ENCODE peak calls at places on chromosomes 3 and 15, in nine cellular contexts. F is nephron progenitor cell, V is GM13976, I is choroid plexus epithelial cell, R is stomach, T is left ventricle myocardium inferior, Q is cardiac muscle cell, D is body of pancreas, W is right lobe of liver. X is an unnamed sample.

GRCh38 chr3:188319569-188319968 is 165.6 kb downstream of the LPP start:
- DNase-seq in F (no peak), V (no peak), I (no peak), R (no peak), T (no peak), Q (no peak), D (no peak), W (no peak), X (no peak)

GRCh38 chr3:171565133-171565532 is 104.9 kb upstream of the TNIK start:
- DNase-seq in F (no peak), V (no peak), I (no peak), R (no peak), T (no peak), Q (no peak), D (no peak), W (no peak), X (no peak)

GRCh38 chr3:46993986-46994385 is 14.5 kb downstream of the NBEAL2 start:
- DNase-seq in F (no peak), V (no peak), I (no peak), R (no peak), T (no peak), Q (no peak), D (no peak), W (no peak), X (no peak)

GRCh38 chr3:53293867-53294266 is 38.0 kb upstream of the TKT start:
- DNase-seq in F (no peak), V (no peak), I (no peak), R (no peak), T (no peak), Q (no peak), D (no peak), W (no peak), X (no peak)

GRCh38 chr3:11558002-11558401 is 85.7 kb downstream of the VGLL4 start:
- DNase-seq in F (no peak), V (no peak), I (peak), R (no peak), T (peak), Q (no peak), D (no peak), W (no peak), X (no peak)

GRCh38 chr3:183295211-183295610 is 42.2 kb downstream of the B3GNT5 start:
- DNase-seq in F (no peak), V (no peak), I (peak), R (no peak), T (no peak), Q (no peak), D (peak), W (peak), X (no peak)

GRCh38 chr3:106534206-106534605 is 665.4 kb upstream of the CBLB start:
- DNase-seq in F (no peak), V (no peak), I (peak), R (no peak), T (no peak), Q (no peak), D (peak), W (no peak), X (no peak)

GRCh38 chr15:28123408-28124023 is 24.4 kb upstream of the OCA2 start:
- DNase-seq in F (peak), V (peak), I (peak), R (peak), T (peak), Q (peak), D (peak), W (no peak), X (peak)

GRCh38 chr3:22537560-22537959 is 665.6 kb upstream of the UBE2E2 start:
- DNase-seq in F (no peak), V (no peak), I (peak), R (no peak), T (no peak), Q (no peak), D (no peak), W (no peak), X (no peak)

GRCh38 chr15:98859149-98859548 is 148.4 kb downstream of the PGPEP1L start:
- DNase-seq in F (no peak), V (no peak), I (no peak), R (no peak), T (no peak), Q (no peak), D (no peak), W (no peak), X (no peak)

GRCh38 chr3:124258057-124258500 is 266.2 kb upstream of the ROPN1 start:
- DNase-seq in F (no peak), V (no peak), I (peak), R (no peak), T (no peak), Q (no peak), D (peak), W (no peak), X (no peak)

GRCh38 chr3:17195856-17196604 is 311.3 kb downstream of the PLCL2 start:
- DNase-seq in F (no peak), V (peak), I (peak), R (no peak), T (no peak), Q (peak), D (no peak), W (no peak), X (peak)

GRCh38 chr3:170044795-170045244 is 7.0 kb downstream of the GPR160 start:
- DNase-seq in F (no peak), V (peak), I (no peak), R (no peak), T (no peak), Q (no peak), D (peak), W (no peak), X (peak)

GRCh38 chr3:107794664-107795443 is 272.1 kb downstream of the BBX start:
- DNase-seq in F (no peak), V (no peak), I (peak), R (no peak), T (no peak), Q (no peak), D (peak), W (no peak), X (no peak)

GRCh38 chr3:114624047-114624445 is 330.2 kb downstream of the TIGIT start:
- DNase-seq in F (no peak), V (no peak), I (peak), R (no peak), T (peak), Q (peak), D (peak), W (no peak), X (no peak)

GRCh38 chr3:130386604-130387263 is 41.3 kb downstream of the COL6A5 start:
- DNase-seq in F (no peak), V (no peak), I (peak), R (no peak), T (no peak), Q (no peak), D (no peak), W (no peak), X (no peak)

GRCh38 chr3:172246107-172246870 is 202.0 kb downstream of the GHSR start:
- DNase-seq in F (no peak), V (no peak), I (no peak), R (peak), T (no peak), Q (no peak), D (peak), W (peak), X (no peak)

GRCh38 chr15:56919708-56920637 is 1.5 kb downstream of the TCF12 start:
- DNase-seq in F (no peak), V (peak), I (peak), R (no peak), T (peak), Q (no peak), D (peak), W (peak), X (peak)

GRCh38 chr15:41827290-41827879 is 507 bp upstream of the JMJD7 start:
- DNase-seq in F (peak), V (no peak), I (no peak), R (peak), T (peak), Q (peak), D (peak), W (no peak), X (no peak)

GRCh38 chr3:127215714-127216414 is 22.9 kb downstream of the PRR23E start:
- DNase-seq in F (no peak), V (peak), I (no peak), R (no peak), T (no peak), Q (no peak), D (no peak), W (no peak), X (no peak)

GRCh38 chr3:196320110-196320509 is 2.1 kb upstream of the DYNLT2B start:
- DNase-seq in F (no peak), V (no peak), I (no peak), R (no peak), T (no peak), Q (no peak), D (no peak), W (no peak), X (no peak)

GRCh38 chr3:195259564-195260285 is 11.2 kb downstream of the XXYLT1 start:
- DNase-seq in F (peak), V (peak), I (peak), R (peak), T (peak), Q (peak), D (peak), W (peak), X (peak)

GRCh38 chr3:195754141-195754540 is 33.4 kb downstream of the MUC20 start:
- DNase-seq in F (no peak), V (no peak), I (no peak), R (no peak), T (no peak), Q (no peak), D (no peak), W (peak), X (no peak)

GRCh38 chr15:51775967-51776816 is 24.8 kb downstream of the TMOD2 start:
- DNase-seq in F (peak), V (peak), I (peak), R (peak), T (no peak), Q (peak), D (peak), W (no peak), X (peak)

GRCh38 chr3:48155122-48155521 is 33.1 kb downstream of the CDC25A start:
- DNase-seq in F (no peak), V (no peak), I (peak), R (no peak), T (no peak), Q (no peak), D (no peak), W (no peak), X (no peak)

GRCh38 chr3:47315069-47315647 is 32.4 kb downstream of the KLHL18 start:
- DNase-seq in F (no peak), V (no peak), I (peak), R (no peak), T (peak), Q (no peak), D (peak), W (no peak), X (no peak)

GRCh38 chr3:29686889-29687592 is 406.2 kb downstream of the RBMS3 start:
- DNase-seq in F (no peak), V (peak), I (peak), R (no peak), T (no peak), Q (no peak), D (no peak), W (no peak), X (peak)

GRCh38 chr3:155228636-155229035 is 64.8 kb downstream of the STRIT1 start:
- DNase-seq in F (no peak), V (no peak), I (no peak), R (no peak), T (no peak), Q (no peak), D (no peak), W (no peak), X (no peak)

GRCh38 chr15:88738796-88739195 is 64.4 kb upstream of the ACAN start:
- DNase-seq in F (no peak), V (no peak), I (no peak), R (no peak), T (no peak), Q (no peak), D (no peak), W (no peak), X (no peak)

GRCh38 chr15:66017009-66017408 is 147.7 kb downstream of the RAB11A start:
- DNase-seq in F (no peak), V (no peak), I (no peak), R (no peak), T (no peak), Q (no peak), D (no peak), W (no peak), X (no peak)

GRCh38 chr15:66018178-66018797 is 149.0 kb downstream of the RAB11A start:
- DNase-seq in F (no peak), V (no peak), I (no peak), R (no peak), T (no peak), Q (no peak), D (no peak), W (no peak), X (no peak)

GRCh38 chr15:66019826-66020398 is 150.6 kb downstream of the RAB11A start:
- DNase-seq in F (no peak), V (no peak), I (no peak), R (no peak), T (no peak), Q (no peak), D (no peak), W (no peak), X (no peak)

GRCh38 chr15:66021801-66022525 is 152.7 kb downstream of the RAB11A start:
- DNase-seq in F (no peak), V (no peak), I (no peak), R (no peak), T (no peak), Q (no peak), D (no peak), W (no peak), X (no peak)

DNA sequence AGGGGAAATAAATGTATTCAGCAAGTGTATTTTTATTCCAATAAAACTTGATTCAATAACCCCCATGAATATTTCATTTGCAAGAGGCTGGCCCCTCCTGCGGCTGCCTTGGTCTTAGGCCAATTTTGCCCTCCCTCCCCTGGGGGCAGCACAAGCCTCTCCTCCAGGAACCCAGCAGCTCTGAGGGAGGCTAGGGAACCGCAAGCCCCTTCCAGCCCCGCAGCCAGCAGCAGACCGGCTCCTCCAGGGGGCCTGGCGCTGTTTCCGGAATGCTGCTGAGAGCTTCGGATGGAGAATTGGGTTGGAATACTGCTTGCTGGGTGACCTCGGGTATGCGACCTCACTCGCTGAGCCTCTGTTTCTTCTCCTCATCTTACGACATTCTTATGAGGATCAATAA is 150.1 kb downstream of the RAB11A start:
- DNase-seq in F (no peak), V (no peak), I (no peak), R (no peak), T (no peak), Q (no peak), D (no peak), W (no peak), X (no peak)
- TF ChIP-seq CTCF in F (no peak), V (no peak), I (no peak), R (no peak), T (no peak), Q (no peak), D (no peak), W (no peak), X (no peak)

DNA sequence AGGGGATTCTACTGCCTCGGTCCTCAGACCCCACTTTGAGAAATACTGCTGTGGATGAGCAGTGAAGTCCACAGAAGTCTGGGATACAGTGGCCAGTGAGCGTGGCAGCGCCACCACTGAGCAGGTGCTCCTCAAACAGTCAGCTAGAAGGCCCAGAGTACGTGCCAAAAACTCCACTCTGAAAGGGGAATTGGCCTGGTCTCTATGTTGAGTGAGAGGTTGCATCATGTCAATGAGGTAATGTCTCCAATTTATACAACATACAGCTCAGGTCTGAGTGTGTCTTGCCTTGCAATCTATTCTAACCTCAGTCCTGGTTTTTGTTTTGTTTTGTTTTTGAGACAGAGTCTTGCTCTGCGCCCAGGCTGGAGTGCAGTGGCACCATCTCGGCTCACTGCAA is 53.3 kb upstream of the ETV5 start:
- DNase-seq in F (no peak), V (peak), I (peak), R (no peak), T (no peak), Q (no peak), D (peak), W (no peak), X (no peak)
- TF ChIP-seq CTCF in F (no peak), V (no peak), I (no peak), R (no peak), T (no peak), Q (no peak), D (no peak), W (no peak), X (no peak)

DNA sequence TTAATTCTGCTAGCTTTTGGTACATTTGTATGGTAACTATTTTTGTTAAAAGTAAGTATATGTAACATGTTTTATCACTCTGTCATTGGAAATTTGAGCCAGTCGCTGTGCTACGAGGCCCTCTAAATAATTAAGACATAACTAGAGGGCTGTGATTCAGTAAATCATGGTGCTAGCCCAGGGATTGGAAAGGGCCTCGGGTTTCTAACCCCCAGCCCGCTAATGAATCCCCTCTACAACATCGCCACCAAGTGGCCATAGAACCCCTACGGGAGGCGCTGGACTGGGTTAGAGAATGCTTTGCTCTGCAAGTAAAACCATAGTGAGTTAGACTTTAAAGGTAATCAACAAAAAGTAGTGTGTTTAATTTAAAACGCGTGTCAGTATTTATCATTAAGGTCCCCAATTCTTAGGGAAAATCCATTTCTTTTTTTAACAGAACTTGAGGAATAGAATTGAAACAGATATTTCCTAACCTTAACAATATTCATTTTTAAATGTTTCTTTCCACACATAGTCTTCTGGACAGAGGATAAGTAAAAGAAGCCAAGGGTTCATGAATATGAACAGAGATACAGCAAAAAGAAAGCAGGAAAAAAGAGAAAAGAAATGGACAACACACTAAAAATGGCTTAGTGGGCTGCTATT is 744.7 kb downstream of the EPHA3 start:
- DNase-seq in F (peak), V (no peak), I (peak), R (peak), T (no peak), Q (peak), D (peak), W (no peak), X (no peak)
- TF ChIP-seq CTCF in F (peak), V (no peak), I (peak), R (no peak), T (peak), Q (peak), D (peak), W (no peak), X (peak)

DNA sequence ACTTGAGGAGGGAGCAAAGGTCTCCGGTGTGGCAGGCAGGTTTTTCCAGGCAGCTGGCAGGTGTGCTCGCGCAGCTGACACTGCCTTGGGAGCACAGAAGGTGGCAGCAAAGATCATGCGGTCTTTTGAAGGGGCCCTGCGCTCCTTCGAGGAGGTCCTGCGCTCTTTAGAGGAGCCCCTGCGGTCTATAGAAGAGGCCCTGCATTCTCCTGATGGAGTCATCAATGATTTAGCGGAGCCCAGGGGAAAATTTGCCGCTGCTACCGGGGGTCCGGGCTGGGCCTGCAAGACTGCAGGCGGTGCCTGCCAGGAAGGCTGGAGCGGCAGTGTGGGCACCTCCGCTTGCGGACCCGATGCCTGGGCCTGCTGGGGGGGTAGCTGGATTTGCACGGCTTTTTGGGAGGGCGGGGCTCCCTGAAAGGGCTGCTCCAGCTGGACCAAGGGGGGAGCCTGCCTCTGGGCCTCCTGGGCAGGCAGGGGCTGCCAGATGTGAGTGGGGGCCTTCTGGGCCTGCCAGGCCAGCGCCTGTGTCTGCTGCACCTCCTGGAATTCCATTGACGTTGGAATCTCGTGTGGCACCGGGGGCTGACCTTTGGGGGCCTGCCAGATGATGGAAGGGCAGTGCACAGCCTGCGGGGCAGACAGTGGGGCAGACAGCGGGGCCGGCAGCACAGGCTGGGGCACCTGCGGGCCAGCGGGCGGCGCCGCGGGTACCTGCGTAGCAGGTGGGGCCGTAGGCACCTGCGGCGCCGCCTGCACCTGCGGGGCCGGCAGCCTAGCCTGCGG is 2.1 kb downstream of the MAGEL2 start:
- DNase-seq in F (peak), V (no peak), I (no peak), R (no peak), T (no peak), Q (peak), D (peak), W (no peak), X (no peak)
- TF ChIP-seq CTCF in F (no peak), V (no peak), I (no peak), R (no peak), T (no peak), Q (no peak), D (no peak), W (no peak), X (no peak)

GRCh38 chr3:58623478-58623877 is 43.1 kb downstream of the FAM3D start:
- DNase-seq in F (no peak), V (no peak), I (no peak), R (no peak), T (no peak), Q (no peak), D (no peak), W (no peak), X (no peak)
- TF ChIP-seq CTCF in F (no peak), V (no peak), I (no peak), R (no peak), T (no peak), Q (no peak), D (no peak), W (no peak), X (no peak)

X was measured in GM13977.